ENCODE peak calls at places on chromosomes 2 and 18, in six cellular contexts. Z, Y, M, I, L and J are unnamed samples.

GRCh38 chr2:166516712-166517303 is 22.8 kb upstream of the SCN7A start:
- DNase-seq in Z (peak), Y (no peak), M (peak), I (peak), L (no peak), J (peak)

GRCh38 chr2:142153601-142154000 is 22.8 kb upstream of the LRP1B start:
- DNase-seq in Z (no peak), Y (no peak), M (no peak), I (no peak), L (no peak), J (no peak)

GRCh38 chr2:84388133-84388532 is 70.9 kb downstream of the SUCLG1 start:
- DNase-seq in Z (peak), Y (no peak), M (no peak), I (no peak), L (no peak), J (no peak)

GRCh38 chr2:25339121-25339738 is 2.5 kb downstream of the DNMT3A start:
- DNase-seq in Z (no peak), Y (no peak), M (peak), I (no peak), L (peak), J (no peak)

GRCh38 chr2:197803033-197803444 is 1.4 kb upstream of the PLCL1 start:
- DNase-seq in Z (peak), Y (no peak), M (no peak), I (no peak), L (peak), J (peak)

GRCh38 chr18:49722472-49722871 is 90.9 kb downstream of the ACAA2 start:
- DNase-seq in Z (no peak), Y (no peak), M (no peak), I (no peak), L (no peak), J (no peak)

GRCh38 chr2:86238354-86238753 is 39.1 kb downstream of the MRPL35 start:
- DNase-seq in Z (no peak), Y (no peak), M (no peak), I (no peak), L (no peak), J (no peak)

GRCh38 chr2:7209776-7210555 is 292.8 kb downstream of the RNF144A start:
- DNase-seq in Z (peak), Y (no peak), M (no peak), I (no peak), L (no peak), J (no peak)

GRCh38 chr2:200462136-200462710 is 47.6 kb downstream of the KCTD18 start:
- DNase-seq in Z (no peak), Y (no peak), M (no peak), I (no peak), L (no peak), J (peak)

GRCh38 chr2:104125096-104125495 is 728.8 kb upstream of the POU3F3 start:
- DNase-seq in Z (no peak), Y (no peak), M (no peak), I (no peak), L (no peak), J (no peak)

GRCh38 chr2:128236491-128237035 is 82.1 kb downstream of the HS6ST1 start:
- DNase-seq in Z (peak), Y (no peak), M (no peak), I (no peak), L (peak), J (peak)

GRCh38 chr2:98008415-98008814 is 12.7 kb upstream of the TMEM131 start:
- DNase-seq in Z (no peak), Y (no peak), M (no peak), I (no peak), L (no peak), J (no peak)

GRCh38 chr2:74041726-74042125 is 57.0 kb downstream of the TET3 start:
- DNase-seq in Z (no peak), Y (no peak), M (no peak), I (no peak), L (no peak), J (no peak)

GRCh38 chr2:174914894-174915760 is 90.1 kb downstream of the CHN1 start:
- DNase-seq in Z (no peak), Y (no peak), M (no peak), I (no peak), L (no peak), J (no peak)

GRCh38 chr18:37294951-37295350 is 270.6 kb downstream of the CELF4 start:
- DNase-seq in Z (no peak), Y (peak), M (peak), I (peak), L (no peak), J (peak)

GRCh38 chr18:27780061-27780740 is 396.7 kb downstream of the CDH2 start:
- DNase-seq in Z (no peak), Y (no peak), M (no peak), I (no peak), L (no peak), J (no peak)

GRCh38 chr2:30217644-30218361 is 13.5 kb upstream of the LBH start:
- DNase-seq in Z (no peak), Y (no peak), M (no peak), I (no peak), L (peak), J (no peak)

GRCh38 chr2:227460079-227460485 is 11.9 kb upstream of the AGFG1 start:
- DNase-seq in Z (peak), Y (no peak), M (no peak), I (no peak), L (no peak), J (peak)

GRCh38 chr2:230900336-230900995 is 24.6 kb downstream of the GPR55 start:
- DNase-seq in Z (no peak), Y (peak), M (no peak), I (no peak), L (no peak), J (no peak)

GRCh38 chr18:2948038-2948437 is 64.9 kb downstream of the LPIN2 start:
- DNase-seq in Z (peak), Y (no peak), M (no peak), I (no peak), L (peak), J (peak)

GRCh38 chr2:150047731-150048130 is 439.7 kb downstream of the RND3 start:
- DNase-seq in Z (no peak), Y (no peak), M (no peak), I (no peak), L (no peak), J (no peak)

GRCh38 chr18:55264108-55264507 is 304.8 kb upstream of the CCDC68 start:
- DNase-seq in Z (peak), Y (no peak), M (no peak), I (peak), L (peak), J (no peak)

GRCh38 chr2:172702451-172702850 is 33.2 kb upstream of the RAPGEF4 start:
- DNase-seq in Z (no peak), Y (no peak), M (no peak), I (no peak), L (no peak), J (no peak)

GRCh38 chr2:68027959-68028358 is 34.8 kb downstream of the C1D start:
- DNase-seq in Z (peak), Y (no peak), M (no peak), I (no peak), L (no peak), J (no peak)

GRCh38 chr2:218020281-218020680 is 17.5 kb upstream of the TNS1 start:
- DNase-seq in Z (no peak), Y (no peak), M (no peak), I (no peak), L (no peak), J (no peak)

GRCh38 chr18:40875101-40875500 is 1079.9 kb upstream of the PIK3C3 start:
- DNase-seq in Z (no peak), Y (no peak), M (no peak), I (no peak), L (no peak), J (no peak)

GRCh38 chr2:1910021-1910420 is 165.7 kb upstream of the PXDN start:
- DNase-seq in Z (no peak), Y (no peak), M (no peak), I (no peak), L (no peak), J (no peak)

GRCh38 chr2:100562613-100563406 is at the start of gene PDCL3:
- DNase-seq in Z (peak), Y (peak), M (peak), I (peak), L (peak), J (peak)

GRCh38 chr18:54950221-54950620 is 9.0 kb downstream of the CCDC68 start:
- DNase-seq in Z (no peak), Y (no peak), M (no peak), I (no peak), L (peak), J (no peak)

GRCh38 chr2:221468288-221468687 is 103.8 kb downstream of the EPHA4 start:
- DNase-seq in Z (no peak), Y (peak), M (peak), I (peak), L (no peak), J (no peak)

GRCh38 chr2:218860950-218861381 is 1.4 kb downstream of the WNT6 start:
- DNase-seq in Z (peak), Y (peak), M (peak), I (peak), L (no peak), J (peak)

GRCh38 chr2:134039912-134040581 is 213.8 kb upstream of the MGAT5 start:
- DNase-seq in Z (no peak), Y (no peak), M (no peak), I (no peak), L (no peak), J (no peak)

GRCh38 chr2:50782543-50782942 is 249.4 kb downstream of the NRXN1 start:
- DNase-seq in Z (peak), Y (no peak), M (no peak), I (no peak), L (no peak), J (no peak)

GRCh38 chr18:70415823-70416488 is 127.1 kb downstream of the SOCS6 start:
- DNase-seq in Z (no peak), Y (peak), M (no peak), I (no peak), L (no peak), J (no peak)

DNA sequence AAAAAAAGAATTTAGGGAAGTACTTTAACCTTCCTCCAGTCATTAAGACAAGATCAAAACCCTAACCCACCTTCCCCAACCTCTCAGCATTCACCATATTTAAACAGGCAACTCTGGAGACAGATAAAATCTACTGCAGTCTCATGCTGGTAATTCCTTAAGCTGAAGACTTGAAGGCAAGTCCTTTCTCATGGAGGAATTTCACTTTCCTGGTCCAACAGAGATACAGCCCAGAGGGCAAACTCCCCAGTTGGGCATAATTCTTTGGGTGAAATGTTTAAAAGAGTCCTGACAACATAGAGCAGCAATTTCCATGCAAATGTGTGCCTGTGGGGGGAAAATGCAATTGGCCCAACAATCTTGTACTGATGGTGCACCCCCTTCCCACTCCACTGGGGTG is 131.8 kb upstream of the HNRNPA3 start:
- DNase-seq in Z (no peak), Y (no peak), M (no peak), I (no peak), L (peak), J (no peak)
- H3K14ac ChIP-seq in Z (no peak), Y (no peak), M (no peak), I (no peak), L (no peak), J (no peak)

GRCh38 chr2:39517102-39517436 is 80.0 kb upstream of the MAP4K3 start:
- DNase-seq in Z (no peak), Y (no peak), M (no peak), I (no peak), L (no peak), J (no peak)

GRCh38 chr2:39517622-39518021 is 80.5 kb upstream of the MAP4K3 start:
- DNase-seq in Z (no peak), Y (no peak), M (no peak), I (no peak), L (no peak), J (no peak)

GRCh38 chr2:39522518-39522877 is 85.4 kb upstream of the MAP4K3 start:
- DNase-seq in Z (no peak), Y (no peak), M (no peak), I (no peak), L (no peak), J (no peak)

GRCh38 chr2:39521876-39522517 is 84.9 kb upstream of the MAP4K3 start:
- DNase-seq in Z (no peak), Y (no peak), M (no peak), I (no peak), L (no peak), J (no peak)

DNA sequence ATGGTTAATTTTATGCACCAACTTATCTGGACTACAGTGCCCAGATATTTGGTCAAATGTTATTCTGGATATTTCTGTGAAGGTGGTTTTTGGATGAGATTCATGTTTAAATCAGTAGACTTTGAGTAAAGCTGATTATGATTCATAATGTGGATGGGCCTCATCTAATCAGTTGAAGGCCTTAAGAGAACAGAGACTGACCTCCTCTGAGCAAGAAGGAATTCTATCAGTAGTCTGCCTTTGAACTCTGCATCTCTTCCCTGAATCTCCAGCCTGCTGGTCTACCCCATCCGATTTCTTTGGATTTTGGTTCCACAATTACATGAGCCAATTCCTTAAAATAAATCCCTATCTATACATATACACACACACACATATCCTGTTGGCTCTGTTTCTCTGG is 82.8 kb upstream of the MAP4K3 start:
- DNase-seq in Z (no peak), Y (no peak), M (no peak), I (no peak), L (no peak), J (no peak)
- H3K14ac ChIP-seq in Z (no peak), Y (no peak), M (no peak), I (no peak), L (no peak), J (no peak)

GRCh38 chr2:173828189-173829157 is 136.7 kb downstream of the SP3 start:
- DNase-seq in Z (peak), Y (no peak), M (no peak), I (no peak), L (no peak), J (no peak)

GRCh38 chr2:173831312-173832229 is 133.6 kb downstream of the SP3 start:
- DNase-seq in Z (peak), Y (no peak), M (no peak), I (peak), L (no peak), J (peak)

GRCh38 chr2:173834124-173834523 is 131.0 kb downstream of the SP3 start:
- DNase-seq in Z (no peak), Y (no peak), M (no peak), I (no peak), L (no peak), J (peak)

GRCh38 chr2:173830169-173830568 is 135.0 kb downstream of the SP3 start:
- DNase-seq in Z (no peak), Y (no peak), M (no peak), I (no peak), L (no peak), J (no peak)

DNA sequence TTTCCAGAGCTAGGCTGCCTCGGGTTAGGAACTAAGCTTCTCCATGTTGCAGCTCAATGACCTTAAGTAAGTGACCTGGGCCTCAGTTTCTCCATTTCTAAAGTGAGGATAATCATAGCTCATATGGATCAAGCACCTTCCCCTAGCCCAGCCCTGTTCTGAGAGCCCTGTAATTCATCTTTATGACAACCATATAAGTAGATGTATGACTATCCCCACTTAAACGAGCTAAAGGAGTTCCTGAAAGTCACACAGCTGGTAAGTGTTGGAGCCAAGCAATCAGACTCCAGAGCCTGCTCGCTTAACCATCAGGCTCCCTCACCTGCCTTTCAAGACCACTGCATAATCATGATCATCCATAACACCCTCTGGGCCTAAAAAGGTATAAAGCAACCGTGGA is 135.4 kb downstream of the SP3 start:
- DNase-seq in Z (no peak), Y (no peak), M (no peak), I (no peak), L (no peak), J (no peak)
- H3K14ac ChIP-seq in Z (no peak), Y (no peak), M (no peak), I (no peak), L (no peak), J (no peak)

DNA sequence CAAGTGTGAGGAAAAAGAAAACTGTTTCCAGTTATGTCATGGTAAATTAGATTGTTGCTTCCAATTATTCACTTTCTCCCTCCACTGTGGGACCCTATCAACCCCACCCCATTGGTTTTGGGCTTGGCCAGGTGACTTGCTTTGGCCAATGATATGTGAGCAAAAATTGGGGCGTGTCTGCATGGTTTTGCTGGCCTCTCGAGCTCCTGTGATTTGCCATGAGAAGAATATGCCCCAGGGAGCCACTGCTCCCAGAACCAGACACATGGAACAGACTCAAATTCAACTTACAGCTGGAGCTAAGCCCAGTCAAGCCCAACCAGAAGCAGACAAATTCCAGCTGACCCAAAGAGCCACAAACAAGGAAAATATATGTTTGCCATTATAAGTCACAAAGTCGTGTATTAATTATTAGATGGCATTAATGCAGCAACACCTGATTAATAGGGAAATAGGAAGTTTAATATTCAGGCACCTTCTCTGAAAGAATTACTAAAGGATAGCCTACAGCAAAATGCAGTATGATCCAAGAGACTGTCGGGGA is 248.9 kb downstream of the ANAPC1 start:
- DNase-seq in Z (no peak), Y (no peak), M (no peak), I (no peak), L (no peak), J (peak)
- H3K14ac ChIP-seq in Z (no peak), Y (no peak), M (no peak), I (no peak), L (no peak), J (no peak)